ENCODE peak calls at places on chromosomes 13 and 19, in eight cellular contexts. R is A673; Z is tibial nerve; U is SK-N-SH; E is GM23248; S is A549; M is WERI-Rb-1; I is CD8-positive, alpha-beta T cell. W is an unnamed sample.

GRCh38 chr19:5804516-5805464 is at the start of gene NRTN:
- DNase-seq in U (peak; percentile 82), Z (no peak), I (peak; percentile 66), E (no peak), R (peak; percentile 61), S (no peak), M (peak; percentile 57), W (peak; percentile 62)

GRCh38 chr19:51799998-51800848 is 5.3 kb downstream of the FPR3 start:
- DNase-seq in E (no peak), S (no peak), R (no peak), I (no peak), M (no peak), Z (no peak), U (no peak), W (no peak)

GRCh38 chr13:76735641-76736040 is 150.6 kb downstream of the KCTD12 start:
- DNase-seq in E (no peak), U (no peak), S (no peak), M (no peak), R (no peak), Z (no peak), I (no peak), W (no peak)

GRCh38 chr13:100274942-100275506 is 186.1 kb downstream of the PCCA start:
- DNase-seq in E (no peak), M (peak; percentile 20), Z (no peak), U (no peak), R (no peak), I (no peak), S (no peak), W (no peak)

GRCh38 chr19:53549354-53549753 is 11.4 kb downstream of the ZNF331 start:
- DNase-seq in S (no peak), E (peak; percentile 89), Z (no peak), I (no peak), U (no peak), R (no peak), M (no peak), W (no peak)

GRCh38 chr13:40031031-40031430 is 375.6 kb downstream of the COG6 start:
- DNase-seq in I (no peak), S (no peak), M (no peak), Z (no peak), U (no peak), R (peak; percentile 17), E (peak; percentile 61), W (no peak)

GRCh38 chr13:22012676-22013075 is 341.8 kb downstream of the FGF9 start:
- DNase-seq in I (no peak), M (no peak), R (no peak), Z (no peak), E (no peak), U (no peak), S (no peak), W (peak; percentile 74)

GRCh38 chr13:77028202-77028601 is 1.2 kb upstream of the FBXL3 start:
- DNase-seq in R (no peak), U (no peak), S (no peak), Z (no peak), I (no peak), M (no peak), E (peak; percentile 76), W (peak; percentile 8)

GRCh38 chr19:19203012-19203856 is at the start of gene NR2C2AP:
- DNase-seq in M (peak; percentile 92), Z (peak; percentile 81), U (peak; percentile 98), S (peak; percentile 91), R (peak; percentile 96), E (peak; percentile 94), I (peak; percentile 93), W (peak; percentile 91)

GRCh38 chr19:7694499-7694898 is 7.4 kb downstream of the FCER2 start:
- DNase-seq in M (no peak), I (no peak), Z (no peak), E (no peak), S (no peak), U (no peak), R (no peak), W (no peak)

DNA sequence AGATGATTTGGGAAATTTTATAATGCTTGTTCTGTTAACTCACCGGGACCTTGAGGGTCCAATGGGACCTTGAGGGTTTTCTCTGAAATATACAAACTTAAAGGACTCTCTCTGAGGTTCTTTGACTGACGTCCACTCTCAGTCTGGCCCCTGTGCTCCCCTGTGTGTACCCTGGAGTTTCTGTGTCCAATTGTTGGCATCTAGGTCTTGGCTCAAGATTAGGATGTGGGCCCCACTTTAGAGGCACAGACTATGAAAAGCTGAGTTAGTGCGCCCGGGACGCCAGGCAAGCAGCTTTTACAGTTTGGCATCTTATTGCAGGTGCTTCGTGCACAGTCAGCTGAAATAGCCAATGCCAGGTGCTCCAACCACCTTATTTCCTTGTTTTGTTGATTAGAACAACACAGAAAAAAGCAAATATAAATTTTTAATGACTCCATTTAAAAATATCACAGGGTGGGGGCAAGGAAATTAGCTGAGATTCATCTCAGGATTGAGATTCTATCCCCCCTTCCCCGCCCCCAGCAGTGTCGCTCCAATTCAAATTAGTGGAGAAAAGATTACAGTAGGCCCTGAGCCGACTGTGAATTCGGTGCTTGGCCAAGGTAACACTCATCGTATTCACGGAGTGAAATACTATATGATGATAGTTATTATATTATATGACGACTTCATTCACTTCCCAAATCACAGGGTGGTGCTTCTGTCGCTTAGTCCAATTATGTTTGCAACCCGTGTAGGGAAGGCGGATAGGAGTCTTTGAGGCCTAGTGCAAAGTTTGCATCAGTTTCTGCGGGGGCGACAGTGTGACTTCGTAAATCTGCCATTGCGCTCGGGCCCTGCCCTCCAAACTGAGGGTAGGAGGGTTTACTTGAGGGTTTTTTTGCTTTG is 4.3 kb downstream of the SOX1 start:
- DNase-seq in Z (no peak), R (peak; percentile 66), I (no peak), M (no peak), E (no peak), S (no peak), U (no peak), W (no peak)
- H3K4me3 ChIP-seq in Z (no peak overlapping the region), R (peak overlapping the region; percentile 63), I (no peak overlapping the region), M (no peak overlapping the region), E (no peak overlapping the region), S (no peak overlapping the region), U (no peak overlapping the region), W (no peak overlapping the region)

GRCh38 chr19:56562766-56563165 is 4.5 kb upstream of the ZNF470 start:
- DNase-seq in R (no peak), U (no peak), Z (no peak), S (no peak), E (no peak), I (no peak), M (no peak), W (no peak)
- H3K9me3 ChIP-seq in R (peaks cover 69% of the 10 kb centered on the region), U (peaks cover 24% of the 10 kb centered on the region), Z (peaks cover 65% of the 10 kb centered on the region), S (peaks cover 92% of the 10 kb centered on the region), E (peaks cover 13% of the 10 kb centered on the region), I (peaks cover 32% of the 10 kb centered on the region), M (peaks cover 26% of the 10 kb centered on the region), W (peaks cover 28% of the 10 kb centered on the region)

GRCh38 chr13:98490195-98490771 is 86.6 kb downstream of the STK24 start:
- DNase-seq in M (no peak), E (no peak), I (peak; percentile 15), U (no peak), Z (no peak), S (no peak), R (no peak), W (no peak)

GRCh38 chr13:98487522-98487921 is 89.4 kb downstream of the STK24 start:
- DNase-seq in I (no peak), E (no peak), Z (no peak), R (no peak), M (no peak), S (no peak), U (no peak), W (no peak)

GRCh38 chr13:98490866-98491265 is 86.0 kb downstream of the STK24 start:
- DNase-seq in R (no peak), M (peak; percentile 13), S (no peak), E (no peak), I (peak; percentile 15), U (no peak), Z (no peak), W (no peak)

GRCh38 chr13:98488736-98489135 is 88.2 kb downstream of the STK24 start:
- DNase-seq in S (no peak), I (no peak), R (no peak), U (no peak), Z (no peak), E (no peak), M (peak; percentile 4), W (no peak)

DNA sequence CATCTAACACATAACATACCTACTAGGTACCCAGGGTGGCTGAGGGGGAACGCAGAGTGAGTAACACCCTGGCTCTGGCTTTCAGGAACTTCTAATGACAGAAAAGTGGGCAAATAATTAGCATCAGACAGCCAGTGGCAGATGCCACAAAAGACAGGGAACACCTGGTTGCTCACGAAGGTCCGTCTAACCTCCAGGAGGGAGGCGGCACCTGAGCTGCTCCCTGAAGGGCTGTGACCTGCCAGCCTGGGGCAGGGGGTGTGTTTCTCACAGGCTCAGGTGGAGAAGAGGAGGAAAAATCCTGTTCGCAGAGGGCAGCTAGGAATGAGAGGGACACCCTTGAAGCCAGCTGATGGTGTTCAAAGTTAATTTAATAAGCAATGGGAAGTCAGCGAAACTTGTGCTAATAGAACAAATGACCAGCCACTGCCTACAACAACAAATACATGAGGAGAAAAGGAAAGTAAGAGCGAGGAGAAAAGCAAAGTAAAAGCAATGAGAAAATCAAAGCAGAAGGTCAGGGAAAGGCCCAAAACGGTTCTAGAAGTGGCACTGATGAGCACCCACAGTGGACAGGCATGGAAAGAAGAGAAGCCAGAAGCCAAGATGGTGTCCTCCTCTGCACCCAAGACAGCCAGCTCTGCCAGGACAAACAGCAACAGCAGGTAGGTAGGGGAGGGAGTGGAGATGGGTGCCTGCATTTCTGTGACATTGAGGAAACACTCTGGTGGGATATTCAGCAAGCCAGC is 87.3 kb downstream of the STK24 start:
- DNase-seq in U (peak; percentile 52), E (no peak), Z (no peak), S (no peak), R (no peak), I (peak; percentile 36), M (no peak), W (no peak)
- H3K27ac ChIP-seq in U (no peak overlapping the region), E (no peak overlapping the region), Z (no peak overlapping the region), S (peak overlapping the region; percentile 45), R (no peak overlapping the region), I (no peak overlapping the region), M (no peak overlapping the region), W (no peak overlapping the region)

GRCh38 chr13:105774739-105775460 is 760.6 kb downstream of the EFNB2 start:
- DNase-seq in R (no peak), I (no peak), Z (no peak), S (peak; percentile 58), U (no peak), M (no peak), E (no peak), W (peak; percentile 9)

GRCh38 chr13:105778196-105778595 is 757.3 kb downstream of the EFNB2 start:
- DNase-seq in S (no peak), M (no peak), Z (no peak), R (no peak), U (no peak), I (no peak), E (no peak), W (no peak)

GRCh38 chr13:105773241-105773640 is 762.2 kb downstream of the EFNB2 start:
- DNase-seq in E (no peak), R (no peak), I (no peak), S (no peak), M (no peak), U (no peak), Z (no peak), W (no peak)

DNA sequence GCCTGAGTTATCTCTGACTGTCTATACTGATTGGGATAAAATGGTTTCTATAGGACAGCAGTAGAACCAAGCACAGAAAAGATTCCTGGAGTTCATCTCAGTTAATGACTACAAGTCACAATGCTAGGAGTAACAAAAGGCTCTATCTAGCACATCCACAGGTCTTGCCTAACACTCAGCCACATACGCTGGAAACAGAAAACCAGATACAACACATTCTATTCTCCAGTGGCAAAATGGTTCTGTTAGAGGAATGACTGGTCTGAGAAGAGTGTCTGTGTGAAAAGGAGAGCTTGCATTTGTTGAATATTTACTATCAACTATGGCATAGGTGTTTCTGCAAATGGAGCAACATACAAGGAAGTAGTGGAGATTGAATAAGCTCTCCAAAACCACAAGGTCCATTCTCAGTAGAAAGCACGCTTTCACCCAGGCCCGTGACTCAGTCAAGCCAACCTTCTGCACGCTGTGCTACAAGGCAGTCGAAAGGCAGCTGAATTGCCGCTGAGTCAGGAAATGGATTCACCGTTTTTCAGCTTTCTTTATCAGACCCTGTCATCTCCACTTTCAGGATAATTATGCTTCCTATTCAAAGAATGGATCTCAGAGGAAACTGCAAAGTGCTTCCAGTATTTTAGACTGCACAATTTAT is 761.4 kb downstream of the EFNB2 start:
- DNase-seq in Z (no peak), R (peak; percentile 40), E (no peak), U (no peak), M (no peak), I (no peak), S (peak; percentile 33), W (no peak)
- H3K4me3 ChIP-seq in Z (no peak overlapping the region), R (no peak overlapping the region), E (no peak overlapping the region), U (no peak overlapping the region), M (no peak overlapping the region), I (no peak overlapping the region), S (no peak overlapping the region), W (no peak overlapping the region)